ENCODE peak calls at places on chromosomes 4 and X, in seven cellular contexts. P, B, H, Y, T, S and L are unnamed samples.

GRCh38 chr4:44771789-44772188 is 45.4 kb upstream of the GNPDA2 start:
- DNase-seq in P (no peak), B (no peak), H (no peak), Y (no peak), T (no peak), S (no peak), L (no peak)

GRCh38 chr4:73922766-73923630 is 53.8 kb downstream of the CXCL1 start:
- DNase-seq in P (no peak), B (no peak), H (no peak), Y (no peak), T (peak), S (no peak), L (no peak)

GRCh38 chr4:57074753-57075152 is 35.4 kb downstream of the IGFBP7 start:
- DNase-seq in P (no peak), B (no peak), H (no peak), Y (no peak), T (peak), S (no peak), L (peak)

GRCh38 chr4:168741281-168742173 is 244.7 kb downstream of the PALLD start:
- DNase-seq in P (no peak), B (no peak), H (no peak), Y (no peak), T (no peak), S (no peak), L (no peak)

GRCh38 chrX:154411981-154412340 is 622 bp downstream of the TAFAZZIN start:
- DNase-seq in P (no peak), B (peak), H (peak), Y (no peak), T (peak), S (peak), L (no peak)

GRCh38 chr4:76683154-76683553 is 214.8 kb downstream of the SOWAHB start:
- DNase-seq in P (no peak), B (no peak), H (no peak), Y (no peak), T (no peak), S (no peak), L (no peak)

GRCh38 chrX:21972721-21973120 is 32.2 kb downstream of the SMS start:
- DNase-seq in P (no peak), B (no peak), H (no peak), Y (no peak), T (peak), S (no peak), L (peak)

GRCh38 chr4:61795998-61796397 is 595.9 kb downstream of the ADGRL3 start:
- DNase-seq in P (no peak), B (no peak), H (no peak), Y (no peak), T (no peak), S (no peak), L (no peak)

DNA sequence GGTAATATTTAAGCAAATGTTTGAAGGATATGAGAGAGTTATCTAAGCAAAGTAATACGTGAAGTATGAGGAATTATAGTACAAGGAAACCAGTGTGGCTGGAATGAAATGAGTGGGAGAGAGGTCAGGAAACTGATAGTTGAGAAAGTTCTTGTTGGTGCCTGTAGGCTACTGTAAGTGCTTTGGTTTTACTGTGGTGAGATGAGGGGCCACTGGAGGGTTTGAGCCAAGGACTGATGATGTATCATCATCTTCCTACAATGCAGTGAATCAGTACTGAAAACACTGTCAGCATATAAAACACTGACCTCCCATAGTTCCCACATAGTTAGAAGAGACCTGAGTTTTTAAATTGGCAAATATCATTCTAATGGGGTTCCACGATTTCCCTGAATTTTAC is 367.5 kb upstream of the CTSO start:
- DNase-seq in P (no peak), B (no peak), H (no peak), Y (no peak), T (peak), S (no peak), L (peak)
- TF ChIP-seq CTCF in P (no peak), B (no peak), H (no peak), Y (no peak), T (no peak), S (no peak), L (no peak)

GRCh38 chrX:74023203-74023602 is 280.8 kb upstream of the ZCCHC13 start:
- DNase-seq in P (no peak), B (no peak), H (no peak), Y (no peak), T (no peak), S (no peak), L (no peak)
- H3K27ac ChIP-seq in P (no peak), B (no peak), H (no peak), Y (no peak), T (no peak), S (no peak), L (no peak)

GRCh38 chrX:112067601-112068000 is 15.0 kb downstream of the TRPC5 start:
- DNase-seq in P (no peak), B (no peak), H (no peak), Y (no peak), T (no peak), S (no peak), L (no peak)

GRCh38 chrX:112066813-112067212 is 15.8 kb downstream of the TRPC5 start:
- DNase-seq in P (no peak), B (no peak), H (no peak), Y (no peak), T (no peak), S (no peak), L (no peak)

GRCh38 chrX:112071132-112071531 is 11.4 kb downstream of the TRPC5 start:
- DNase-seq in P (no peak), B (no peak), H (no peak), Y (no peak), T (no peak), S (no peak), L (no peak)
- TF ChIP-seq CTCF in P (no peak), B (no peak), H (no peak), Y (no peak), T (no peak), S (no peak), L (no peak)

DNA sequence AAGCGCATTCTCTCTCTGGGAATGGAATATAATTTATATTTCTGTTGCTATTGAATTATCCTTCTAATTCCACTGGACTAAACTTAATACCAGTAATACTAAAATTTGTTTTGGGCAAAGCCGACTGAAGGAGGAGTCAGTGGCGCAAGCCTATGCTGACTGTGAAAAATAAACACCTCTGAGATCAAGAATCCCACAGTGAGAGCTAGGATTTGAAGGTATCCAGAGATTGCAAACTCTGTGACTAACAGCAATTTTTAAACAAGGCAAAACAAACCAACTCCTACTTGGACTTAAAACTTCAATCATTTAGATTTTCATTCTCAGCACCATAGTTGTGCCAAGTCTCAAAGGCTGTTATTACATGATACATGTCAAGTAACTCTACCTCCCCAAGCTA is 109.6 kb upstream of the TBC1D9 start:
- DNase-seq in P (no peak), B (no peak), H (no peak), Y (no peak), T (no peak), S (no peak), L (no peak)
- H3K27ac ChIP-seq in P (no peak), B (no peak), H (no peak), Y (no peak), T (no peak), S (no peak), L (no peak)

DNA sequence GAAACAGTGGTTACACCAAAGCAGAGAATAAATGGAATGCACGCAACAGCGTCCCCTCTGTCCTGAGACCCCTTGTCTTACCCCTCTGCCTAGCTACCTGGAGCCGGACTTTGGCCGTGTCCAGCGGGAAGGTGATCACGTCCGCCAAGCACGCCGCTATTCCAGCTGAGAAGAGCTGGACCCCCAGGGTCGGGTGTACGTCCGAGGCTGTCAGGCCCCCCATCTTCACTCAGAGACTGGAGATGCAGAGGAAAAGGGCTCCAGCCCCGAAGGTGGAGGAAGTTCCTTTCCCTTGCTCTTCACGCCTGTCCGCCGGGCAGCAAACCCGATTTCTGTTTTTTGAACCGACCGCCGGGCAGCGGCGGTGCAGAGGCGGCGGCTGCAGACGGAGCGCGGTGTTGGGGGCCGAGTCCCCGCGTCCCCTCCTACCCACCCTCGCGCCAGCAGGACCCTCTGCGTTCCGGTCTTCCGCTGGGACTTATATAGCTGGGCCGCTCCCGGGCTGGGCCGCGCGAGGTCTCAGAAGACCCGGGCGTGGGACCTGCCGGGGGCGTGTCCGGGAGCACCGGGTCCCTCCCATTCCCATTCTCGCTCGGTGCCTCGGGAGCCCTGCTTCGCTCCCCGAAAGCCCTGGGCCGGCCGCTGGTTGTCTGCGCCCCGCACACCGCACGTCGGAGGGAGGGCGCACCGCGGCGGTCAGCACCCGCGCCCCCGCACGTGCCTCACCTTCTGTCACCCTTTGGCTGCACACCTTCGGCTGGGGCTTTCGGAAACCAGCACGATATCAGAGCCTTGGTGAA is at the start of gene UCP1:
- DNase-seq in P (no peak), B (no peak), H (no peak), Y (no peak), T (no peak), S (peak), L (no peak)
- TF ChIP-seq CTCF in P (no peak), B (no peak), H (no peak), Y (no peak), T (peak), S (no peak), L (no peak)

DNA sequence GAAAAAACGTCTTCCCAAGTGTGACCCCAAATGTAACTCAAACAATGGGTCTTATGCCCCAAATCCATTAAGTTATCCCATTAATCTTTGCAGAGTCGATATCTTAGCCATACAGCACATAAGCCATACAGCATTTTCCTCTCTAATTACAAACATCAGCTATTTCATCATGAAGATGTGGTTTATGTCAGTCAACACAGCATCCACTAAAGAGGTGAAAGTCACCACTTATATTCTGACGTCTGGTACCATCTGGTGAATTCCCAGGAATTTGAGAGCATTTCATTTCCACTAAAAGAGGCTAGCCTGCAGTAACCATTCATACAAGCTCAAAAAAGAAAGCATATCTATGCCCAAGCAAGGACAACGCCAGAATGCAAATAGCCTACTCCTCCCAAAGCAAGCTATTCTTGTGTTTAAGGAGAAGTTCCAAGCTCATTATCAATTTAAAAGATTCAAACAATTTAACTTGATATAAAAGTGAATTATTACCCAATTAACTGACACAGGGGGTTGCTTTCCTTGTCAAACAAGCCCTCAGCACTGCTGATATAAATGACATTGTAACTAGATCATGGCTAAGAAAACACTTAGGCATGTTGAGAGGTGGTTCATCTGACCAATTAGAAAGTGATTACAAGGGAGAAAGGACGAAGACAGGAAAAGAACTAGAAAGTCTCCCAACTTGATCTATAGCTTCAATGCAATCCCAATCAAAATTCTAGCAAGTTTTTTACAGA is 203.3 kb downstream of the ANTXR2 start:
- DNase-seq in P (no peak), B (no peak), H (no peak), Y (no peak), T (no peak), S (no peak), L (no peak)
- H3K27ac ChIP-seq in P (no peak), B (no peak), H (no peak), Y (no peak), T (no peak), S (no peak), L (no peak)